ENCODE peak calls at places on chromosomes 5 and 9, in five cellular contexts. One of them, this sample, is unnamed.

GRCh38 chr9:120447959-120448500 is 131.9 kb downstream of the CDK5RAP2 start:
- DNase-seq in naive thymus-derived CD4-positive, alpha-beta T cell: no peak
- DNase-seq in brain pericyte: no peak
- DNase-seq in naive thymus-derived CD8-positive, alpha-beta T cell: no peak
- DNase-seq in Daoy: no peak
- DNase-seq in this sample: no peak

GRCh38 chr9:32992596-32993238 is 8.7 kb downstream of the APTX start:
- DNase-seq in brain pericyte: no peak
- DNase-seq in naive thymus-derived CD4-positive, alpha-beta T cell: no peak
- DNase-seq in naive thymus-derived CD8-positive, alpha-beta T cell: no peak
- DNase-seq in Daoy: no peak
- DNase-seq in this sample: no peak

GRCh38 chr9:93156475-93157008 is 22.5 kb upstream of the NINJ1 start:
- DNase-seq in brain pericyte: no peak
- DNase-seq in naive thymus-derived CD4-positive, alpha-beta T cell: no peak
- DNase-seq in naive thymus-derived CD8-positive, alpha-beta T cell: no peak
- DNase-seq in Daoy: no peak
- DNase-seq in this sample: no peak

GRCh38 chr9:4832786-4833579 is 40.2 kb downstream of the RCL1 start:
- DNase-seq in naive thymus-derived CD8-positive, alpha-beta T cell: no peak
- DNase-seq in brain pericyte: peak; percentile 81
- DNase-seq in naive thymus-derived CD4-positive, alpha-beta T cell: no peak
- DNase-seq in Daoy: peak; percentile 96
- DNase-seq in this sample: peak; percentile 95

GRCh38 chr5:154868702-154869101 is 10.3 kb downstream of the CNOT8 start:
- DNase-seq in naive thymus-derived CD4-positive, alpha-beta T cell: no peak
- DNase-seq in naive thymus-derived CD8-positive, alpha-beta T cell: no peak
- DNase-seq in Daoy: peak; percentile 9
- DNase-seq in brain pericyte: no peak
- DNase-seq in this sample: no peak

GRCh38 chr5:35354751-35355150 is 124.5 kb upstream of the PRLR start:
- DNase-seq in Daoy: peak; percentile 11
- DNase-seq in naive thymus-derived CD8-positive, alpha-beta T cell: no peak
- DNase-seq in brain pericyte: no peak
- DNase-seq in naive thymus-derived CD4-positive, alpha-beta T cell: no peak
- DNase-seq in this sample: no peak

GRCh38 chr5:136330353-136330913 is 34.9 kb downstream of the TRPC7 start:
- DNase-seq in Daoy: no peak
- DNase-seq in naive thymus-derived CD4-positive, alpha-beta T cell: no peak
- DNase-seq in naive thymus-derived CD8-positive, alpha-beta T cell: no peak
- DNase-seq in brain pericyte: no peak
- DNase-seq in this sample: no peak

GRCh38 chr9:14099737-14100136 is 214.2 kb downstream of the NFIB start:
- DNase-seq in brain pericyte: no peak
- DNase-seq in Daoy: no peak
- DNase-seq in naive thymus-derived CD4-positive, alpha-beta T cell: no peak
- DNase-seq in naive thymus-derived CD8-positive, alpha-beta T cell: no peak
- DNase-seq in this sample: no peak

GRCh38 chr9:134223601-134224122 is 59.3 kb upstream of the RNU6ATAC start:
- DNase-seq in naive thymus-derived CD8-positive, alpha-beta T cell: no peak
- DNase-seq in naive thymus-derived CD4-positive, alpha-beta T cell: no peak
- DNase-seq in brain pericyte: no peak
- DNase-seq in Daoy: no peak
- DNase-seq in this sample: no peak

GRCh38 chr9:126806336-126806735 is 1.5 kb downstream of the ZBTB43 start:
- DNase-seq in Daoy: no peak
- DNase-seq in brain pericyte: no peak
- DNase-seq in naive thymus-derived CD4-positive, alpha-beta T cell: no peak
- DNase-seq in naive thymus-derived CD8-positive, alpha-beta T cell: no peak
- DNase-seq in this sample: no peak

GRCh38 chr5:79346420-79346824 is 110.5 kb downstream of the JMY start:
- DNase-seq in Daoy: peak; percentile 81
- DNase-seq in naive thymus-derived CD4-positive, alpha-beta T cell: no peak
- DNase-seq in brain pericyte: peak; percentile 3
- DNase-seq in naive thymus-derived CD8-positive, alpha-beta T cell: no peak
- DNase-seq in this sample: peak; percentile 88

GRCh38 chr5:149611327-149611726 is 30.0 kb downstream of the ARHGEF37 start:
- DNase-seq in naive thymus-derived CD4-positive, alpha-beta T cell: no peak
- DNase-seq in brain pericyte: peak; percentile 62
- DNase-seq in Daoy: peak; percentile 83
- DNase-seq in naive thymus-derived CD8-positive, alpha-beta T cell: no peak
- DNase-seq in this sample: peak; percentile 88

GRCh38 chr9:23447166-23447565 is 378.9 kb downstream of the ELAVL2 start:
- DNase-seq in brain pericyte: no peak
- DNase-seq in naive thymus-derived CD4-positive, alpha-beta T cell: no peak
- DNase-seq in naive thymus-derived CD8-positive, alpha-beta T cell: no peak
- DNase-seq in Daoy: no peak
- DNase-seq in this sample: no peak

GRCh38 chr9:130963337-130963908 is 24.4 kb upstream of the FIBCD1 start:
- DNase-seq in brain pericyte: no peak
- DNase-seq in naive thymus-derived CD8-positive, alpha-beta T cell: no peak
- DNase-seq in Daoy: no peak
- DNase-seq in naive thymus-derived CD4-positive, alpha-beta T cell: no peak
- DNase-seq in this sample: peak; percentile 32

GRCh38 chr9:133238272-133238850 is 29.3 kb upstream of the OBP2B start:
- DNase-seq in naive thymus-derived CD8-positive, alpha-beta T cell: peak; percentile 24
- DNase-seq in Daoy: peak; percentile 73
- DNase-seq in naive thymus-derived CD4-positive, alpha-beta T cell: peak; percentile 12
- DNase-seq in brain pericyte: no peak
- DNase-seq in this sample: peak; percentile 35

GRCh38 chr9:14023285-14023684 is 290.7 kb downstream of the NFIB start:
- DNase-seq in brain pericyte: no peak
- DNase-seq in naive thymus-derived CD4-positive, alpha-beta T cell: no peak
- DNase-seq in naive thymus-derived CD8-positive, alpha-beta T cell: no peak
- DNase-seq in Daoy: no peak
- DNase-seq in this sample: no peak

GRCh38 chr9:120016231-120016630 is 563.7 kb downstream of the CDK5RAP2 start:
- DNase-seq in naive thymus-derived CD8-positive, alpha-beta T cell: no peak
- DNase-seq in naive thymus-derived CD4-positive, alpha-beta T cell: no peak
- DNase-seq in brain pericyte: no peak
- DNase-seq in Daoy: no peak
- DNase-seq in this sample: no peak

GRCh38 chr9:77816641-77817341 is 168.7 kb upstream of the GNA14 start:
- DNase-seq in brain pericyte: no peak
- DNase-seq in Daoy: no peak
- DNase-seq in naive thymus-derived CD4-positive, alpha-beta T cell: no peak
- DNase-seq in naive thymus-derived CD8-positive, alpha-beta T cell: no peak
- DNase-seq in this sample: no peak

This sample was measured in RPMI7951.